ENCODE peak calls at places on chromosomes 13 and 19, in four cellular contexts. N is effector CD4-positive, alpha-beta T cell; A is activated CD4-positive, alpha-beta T cell treated with anti-CD3 and anti-CD28 coated beads, Interleukin-2, amount 50 U/mL, for 48 hours; R is ELF-1. G is an unnamed sample.

GRCh38 chr13:44380404-44381165 is 7.0 kb downstream of the SERP2 start:
- DNase-seq in N (no peak), A (no peak), R (no peak), G (no peak)

GRCh38 chr13:113835461-113836274 is 28.2 kb downstream of the GAS6 start:
- DNase-seq in N (no peak), A (no peak), R (peak; percentile 82), G (peak; percentile 58)

GRCh38 chr13:19056984-19057490 is 124.6 kb downstream of the TUBA3C start:
- DNase-seq in N (no peak), A (no peak), R (no peak), G (no peak)

GRCh38 chr19:49073514-49074378 is 1.2 kb upstream of the KCNA7 start:
- DNase-seq in N (no peak), A (no peak), R (peak; percentile 70), G (peak; percentile 68)

GRCh38 chr19:11191273-11191755 is 6.0 kb downstream of the KANK2 start:
- DNase-seq in N (no peak), A (peak; percentile 3), R (peak; percentile 79), G (no peak)

GRCh38 chr19:2841858-2842574 is 741 bp downstream of the ZNF555 start:
- DNase-seq in N (no peak), A (no peak), R (peak; percentile 19), G (peak; percentile 30)

GRCh38 chr13:95039415-95039814 is 261.8 kb downstream of the ABCC4 start:
- DNase-seq in N (no peak), A (no peak), R (no peak), G (no peak)

GRCh38 chr13:113576597-113576996 is 8.0 kb upstream of the TFDP1 start:
- DNase-seq in N (no peak), A (no peak), R (no peak), G (no peak)

GRCh38 chr13:32261567-32261966 is 53.6 kb downstream of the ZAR1L start:
- DNase-seq in N (no peak), A (no peak), R (peak; percentile 10), G (no peak)

GRCh38 chr13:39455534-39456175 is 147.3 kb downstream of the LHFPL6 start:
- DNase-seq in N (no peak), A (no peak), R (peak; percentile 12), G (peak; percentile 22)

GRCh38 chr19:35298561-35298972 is 6.6 kb downstream of the MAG start:
- DNase-seq in N (no peak), A (no peak), R (no peak), G (no peak)

GRCh38 chr19:46217476-46217875 is 12.1 kb upstream of the IGFL1 start:
- DNase-seq in N (no peak), A (no peak), R (no peak), G (no peak)

GRCh38 chr13:109146393-109146792 is 517.0 kb downstream of the MYO16 start:
- DNase-seq in N (no peak), A (no peak), R (no peak), G (no peak)

GRCh38 chr19:3366761-3367571 is 583 bp downstream of the NFIC start:
- DNase-seq in N (no peak), A (peak; percentile 31), R (no peak), G (peak; percentile 85)

GRCh38 chr13:36125841-36126240 is 5.3 kb downstream of the DCLK1 start:
- DNase-seq in N (no peak), A (no peak), R (no peak), G (no peak)

GRCh38 chr13:35292329-35292728 is 184.2 kb downstream of the MAB21L1 start:
- DNase-seq in N (no peak), A (no peak), R (no peak), G (no peak)

GRCh38 chr13:62875118-62875640 is 1459.5 kb upstream of the PCDH20 start:
- DNase-seq in N (no peak), A (no peak), R (no peak), G (no peak)

GRCh38 chr13:74036373-74036772 is 97.8 kb downstream of the KLF12 start:
- DNase-seq in N (no peak), A (no peak), R (peak; percentile 95), G (no peak)

GRCh38 chr13:45416521-45417125 is 1.6 kb downstream of the SLC25A30 start:
- DNase-seq in N (no peak), A (no peak), R (no peak), G (peak; percentile 39)

GRCh38 chr13:33260168-33261098 is 25.1 kb downstream of the STARD13 start:
- DNase-seq in N (no peak), A (no peak), R (no peak), G (no peak)

GRCh38 chr19:39070888-39071287 is 13.3 kb upstream of the ACP7 start:
- DNase-seq in N (no peak), A (no peak), R (no peak), G (no peak)

GRCh38 chr13:74751739-74752138 is 617.5 kb upstream of the KLF12 start:
- DNase-seq in N (no peak), A (no peak), R (no peak), G (no peak)

GRCh38 chr13:58313219-58313618 is 681.7 kb downstream of the PCDH17 start:
- DNase-seq in N (no peak), A (no peak), R (no peak), G (peak; percentile 43)

GRCh38 chr13:62837895-62838294 is 1422.2 kb upstream of the PCDH20 start:
- DNase-seq in N (no peak), A (no peak), R (no peak), G (no peak)

GRCh38 chr19:49755956-49756355 is 7.2 kb downstream of the TSKS start:
- DNase-seq in N (no peak), A (no peak), R (no peak), G (no peak)

GRCh38 chr13:113742000-113742441 is 17.0 kb upstream of the TMEM255B start:
- DNase-seq in N (no peak), A (no peak), R (peak; percentile 50), G (peak; percentile 98)

GRCh38 chr19:5338661-5339469 is 1.7 kb downstream of the PTPRS start:
- DNase-seq in N (no peak), A (no peak), R (peak; percentile 64), G (peak; percentile 15)

GRCh38 chr13:94968757-94969086 is 256.4 kb upstream of the SOX21 start:
- DNase-seq in N (no peak), A (no peak), R (no peak), G (no peak)

GRCh38 chr19:55228403-55229031 is at the start of gene TMEM86B:
- DNase-seq in N (no peak), A (no peak), R (no peak), G (no peak)

GRCh38 chr19:5624154-5624663 is 1.3 kb downstream of the SAFB start:
- DNase-seq in N (no peak), A (peak; percentile 11), R (peak; percentile 18), G (peak; percentile 30)

GRCh38 chr13:102729560-102730275 is 34.9 kb upstream of the METTL21C start:
- DNase-seq in N (no peak), A (no peak), R (no peak), G (no peak)

GRCh38 chr13:25920931-25921330 is 130.9 kb downstream of the SHISA2 start:
- DNase-seq in N (no peak), A (no peak), R (no peak), G (peak; percentile 43)

GRCh38 chr19:33469171-33470039 is 52.2 kb downstream of the PEPD start:
- DNase-seq in N (no peak), A (no peak), R (no peak), G (no peak)

GRCh38 chr13:26558912-26559485 is 1.5 kb downstream of the WASF3 start:
- DNase-seq in N (no peak), A (no peak), R (no peak), G (no peak)

GRCh38 chr19:4181053-4181508 is 1.3 kb downstream of the SIRT6 start:
- DNase-seq in N (no peak), A (no peak), R (no peak), G (no peak)

GRCh38 chr13:41544824-41545707 is 87.7 kb downstream of the RGCC start:
- DNase-seq in N (no peak), A (no peak), R (no peak), G (no peak)

GRCh38 chr13:44271031-44271433 is 102.6 kb upstream of the SERP2 start:
- DNase-seq in N (no peak), A (no peak), R (no peak), G (no peak)

GRCh38 chr13:44106231-44107152 is 226.8 kb downstream of the LACC1 start:
- DNase-seq in N (no peak), A (no peak), R (no peak), G (no peak)